ENCODE peak calls at places on chromosomes 4 and X, in five cellular contexts. X is RPMI7951, D is non-pigmented ciliary epithelial cell, C is sigmoid colon, L is HL-60. S is an unnamed sample.

GRCh38 chrX:112614640-112615039 is 65.1 kb downstream of the LHFPL1 start:
- DNase-seq in X (no peak), C (no peak), L (no peak), D (no peak), S (no peak)

GRCh38 chrX:71454222-71454621 is 78.7 kb upstream of the OGT start:
- DNase-seq in C (no peak), X (no peak), L (no peak), D (no peak), S (no peak)

GRCh38 chrX:16433021-16433420 is 216.9 kb upstream of the S100G start:
- DNase-seq in L (no peak), D (no peak), C (no peak), X (no peak), S (no peak)

GRCh38 chr4:170214731-170215130 is 125.0 kb upstream of the AADAT start:
- DNase-seq in L (no peak), C (no peak), X (no peak), D (no peak), S (no peak)

GRCh38 chr4:87543835-87544461 is 14.8 kb upstream of the SPARCL1 start:
- DNase-seq in D (no peak), C (no peak), X (peak), L (no peak), S (peak)

GRCh38 chr4:189436207-189436606 is 504.5 kb upstream of the FRG1 start:
- DNase-seq in L (no peak), D (no peak), X (no peak), C (no peak), S (no peak)

GRCh38 chrX:110966839-110967238 is 129.2 kb upstream of the PAK3 start:
- DNase-seq in C (no peak), L (peak), D (no peak), X (no peak), S (no peak)

GRCh38 chr4:134663742-134664141 is 462.2 kb upstream of the PABPC4L start:
- DNase-seq in L (no peak), C (no peak), D (no peak), X (no peak), S (no peak)

GRCh38 chr4:125115941-125116340 is 198.8 kb upstream of the FAT4 start:
- DNase-seq in C (no peak), L (no peak), X (no peak), D (peak), S (peak)

GRCh38 chrX:110219920-110220319 is 98.0 kb downstream of the AMMECR1 start:
- DNase-seq in C (no peak), L (no peak), D (no peak), X (peak), S (peak)

GRCh38 chr4:110704748-110705439 is 82.0 kb upstream of the PITX2 start:
- DNase-seq in X (no peak), C (no peak), L (peak), D (no peak), S (no peak)

GRCh38 chr4:167956676-167957075 is 135.7 kb upstream of the ANXA10 start:
- DNase-seq in X (no peak), D (peak), C (no peak), L (no peak), S (no peak)

GRCh38 chr4:183987987-183988392 is 82.9 kb downstream of the STOX2 start:
- DNase-seq in L (peak), D (peak), X (peak), C (peak), S (peak)

GRCh38 chr4:79689735-79690134 is 281.7 kb upstream of the GK2 start:
- DNase-seq in D (no peak), X (no peak), L (no peak), C (no peak), S (no peak)

GRCh38 chrX:37684426-37684825 is 1.2 kb upstream of the XK start:
- DNase-seq in L (no peak), D (no peak), C (no peak), X (no peak), S (no peak)

S was measured in H4.